ENCODE peak calls at places on chromosomes 2 and 18, in four cellular contexts. G is thoracic aorta; X is CD8-positive, alpha-beta T cell; L is ELF-1. T is an unnamed sample.

GRCh38 chr2:24984912-24985311 is 13.2 kb upstream of the DNAJC27 start:
- DNase-seq in G (no peak), L (peak), X (no peak), T (peak)

GRCh38 chr2:227154976-227155375 is 9.0 kb downstream of the COL4A4 start:
- DNase-seq in L (no peak), G (no peak), X (no peak), T (no peak)

GRCh38 chr2:47488870-47489584 is 86.1 kb downstream of the MSH2 start:
- DNase-seq in L (no peak), X (no peak), G (no peak), T (no peak)

GRCh38 chr2:150019063-150019462 is 431.5 kb upstream of the MMADHC start:
- DNase-seq in L (no peak), X (no peak), G (no peak), T (no peak)

GRCh38 chr2:101125374-101125773 is 25.8 kb downstream of the TBC1D8 start:
- DNase-seq in L (no peak), X (no peak), G (no peak), T (no peak)

GRCh38 chr2:9335322-9335754 is 88.0 kb downstream of the ITGB1BP1 start:
- DNase-seq in G (no peak), L (no peak), X (no peak), T (no peak)

GRCh38 chr2:188983427-188984101 is 9.4 kb downstream of the COL3A1 start:
- DNase-seq in G (no peak), X (no peak), L (no peak), T (no peak)

GRCh38 chr2:30385327-30385726 is 61.7 kb upstream of the LCLAT1 start:
- DNase-seq in L (peak), X (no peak), G (no peak), T (peak)

GRCh38 chr2:186991766-186992417 is 142.9 kb upstream of the ZSWIM2 start:
- DNase-seq in G (no peak), L (no peak), X (no peak), T (no peak)

GRCh38 chr2:55907686-55908085 is 15.9 kb downstream of the EFEMP1 start:
- DNase-seq in L (no peak), G (no peak), X (no peak), T (peak)

GRCh38 chr2:3386448-3386958 is 7.0 kb downstream of the TRAPPC12 start:
- DNase-seq in L (no peak), G (no peak), X (no peak), T (peak)

GRCh38 chr2:239671916-239672849 is 271.4 kb upstream of the HDAC4 start:
- DNase-seq in G (no peak), X (no peak), L (no peak), T (no peak)

GRCh38 chr2:162333968-162334367 is 10.0 kb upstream of the GCA start:
- DNase-seq in X (peak), G (no peak), L (no peak), T (peak)

GRCh38 chr2:236866542-236867340 is 218.9 kb upstream of the COPS8 start:
- DNase-seq in G (no peak), X (no peak), L (no peak), T (no peak)

GRCh38 chr18:13530879-13531387 is 195.4 kb downstream of the FAM210A start:
- DNase-seq in X (no peak), L (peak), G (peak), T (peak)

GRCh38 chr2:76679025-76679396 is 843.2 kb downstream of the LRRTM4 start:
- DNase-seq in L (no peak), G (no peak), X (no peak), T (no peak)

GRCh38 chr2:86068098-86069047 is 37.3 kb downstream of the POLR1A start:
- DNase-seq in X (peak), G (no peak), L (no peak), T (peak)

GRCh38 chr18:76451475-76452331 is 43.3 kb downstream of the ZNF516 start:
- DNase-seq in G (no peak), X (no peak), L (peak), T (peak)

GRCh38 chr18:23401400-23402347 is 51.4 kb upstream of the RIOK3 start:
- DNase-seq in G (no peak), X (no peak), L (peak), T (peak)

GRCh38 chr2:231646471-231646870 is 53.8 kb downstream of the TEX44 start:
- DNase-seq in X (no peak), G (no peak), L (peak), T (peak)

GRCh38 chr2:200736646-200737274 is 75.0 kb upstream of the BZW1 start:
- DNase-seq in X (no peak), L (peak), G (no peak), T (peak)

GRCh38 chr2:212721026-212721451 is 182.4 kb upstream of the ERBB4 start:
- DNase-seq in G (no peak), X (no peak), L (no peak), T (no peak)

GRCh38 chr2:205427112-205427511 is 255.2 kb upstream of the NRP2 start:
- DNase-seq in X (no peak), L (no peak), G (no peak), T (no peak)

GRCh38 chr2:153519260-153519875 is 40.8 kb upstream of the RPRM start:
- DNase-seq in L (peak), X (peak), G (no peak), T (peak)

GRCh38 chr2:44118257-44118656 is 50.4 kb upstream of the PPM1B start:
- DNase-seq in L (no peak), X (no peak), G (no peak), T (no peak)

GRCh38 chr18:23884712-23885375 is 129.7 kb upstream of the TTC39C start:
- DNase-seq in G (no peak), L (no peak), X (no peak), T (no peak)

GRCh38 chr2:234496835-234497591 is at the start of gene ARL4C:
- DNase-seq in G (no peak), L (peak), X (peak), T (peak)

GRCh38 chr2:231461516-231461971 is 2.7 kb downstream of the NCL start:
- DNase-seq in X (no peak), L (no peak), G (no peak), T (no peak)

GRCh38 chr18:32899819-32900218 is 127.0 kb upstream of the KLHL14 start:
- DNase-seq in L (no peak), G (no peak), X (no peak), T (no peak)

GRCh38 chr2:120747281-120747680 is 11.6 kb downstream of the GLI2 start:
- DNase-seq in G (no peak), L (peak), X (no peak), T (no peak)

GRCh38 chr18:50694147-50694546 is 125.7 kb downstream of the MRO start:
- DNase-seq in G (no peak), L (no peak), X (no peak), T (no peak)

GRCh38 chr2:146541896-146542295 is 1302.9 kb upstream of the ACVR2A start:
- DNase-seq in X (no peak), L (no peak), G (no peak), T (no peak)

GRCh38 chr2:202037086-202037485 is 3.4 kb downstream of the FZD7 start:
- DNase-seq in L (no peak), G (no peak), X (no peak), T (peak)

GRCh38 chr2:46872876-46873631 is 42.6 kb downstream of the MCFD2 start:
- DNase-seq in L (no peak), G (no peak), X (no peak), T (no peak)

GRCh38 chr18:34624551-34624950 is 85.5 kb upstream of the DTNA start:
- DNase-seq in X (no peak), L (no peak), G (no peak), T (no peak)

GRCh38 chr2:219041252-219041651 is at the start of gene CFAP65:
- DNase-seq in X (no peak), G (no peak), L (peak), T (peak)